ENCODE peak calls at places on chromosomes 7 and 10, in five cellular contexts. U, O, R, P and C are unnamed samples.

GRCh38 chr10:71494980-71495381 is 98.3 kb downstream of the CDH23 start:
- DNase-seq in P (no peak), O (no peak), R (no peak), U (no peak), C (no peak)

GRCh38 chr10:45532501-45532900 is 140.1 kb downstream of the ZFAND4 start:
- DNase-seq in O (no peak), U (no peak), P (no peak), R (no peak), C (no peak)

GRCh38 chr10:62744136-62744535 is 60.4 kb upstream of the ADO start:
- DNase-seq in O (no peak), U (peak; percentile 18), R (no peak), P (no peak), C (no peak)

GRCh38 chr10:120975072-120975910 is 124.1 kb downstream of the WDR11 start:
- DNase-seq in P (no peak), R (no peak), O (no peak), U (no peak), C (no peak)

GRCh38 chr7:36763084-36763807 is 39.0 kb upstream of the AOAH start:
- DNase-seq in P (no peak), O (no peak), U (no peak), R (no peak), C (no peak)

GRCh38 chr7:119802147-119802546 is 470.8 kb upstream of the KCND2 start:
- DNase-seq in U (no peak), O (no peak), P (no peak), R (no peak), C (no peak)

GRCh38 chr7:142476077-142476476 is 218.2 kb upstream of the PRSS58 start:
- DNase-seq in R (no peak), P (no peak), O (no peak), U (no peak), C (no peak)

GRCh38 chr7:76356823-76357222 is 2.0 kb downstream of the YWHAG start:
- DNase-seq in U (no peak), O (no peak), P (no peak), R (no peak), C (no peak)

GRCh38 chr10:3848005-3848767 is 63.2 kb upstream of the KLF6 start:
- DNase-seq in R (no peak), U (peak; percentile 20), P (no peak), O (no peak), C (no peak)

GRCh38 chr10:1287493-1288480 is 231.6 kb downstream of the WDR37 start:
- DNase-seq in R (no peak), O (no peak), P (no peak), U (no peak), C (no peak)

GRCh38 chr10:43192824-43193223 is 54.6 kb downstream of the CSGALNACT2 start:
- DNase-seq in O (no peak), U (no peak), P (no peak), R (peak; percentile 23), C (no peak)

GRCh38 chr10:126104767-126105166 is 208.4 kb downstream of the FANK1 start:
- DNase-seq in P (no peak), R (peak; percentile 82), O (peak; percentile 83), U (no peak), C (no peak)

GRCh38 chr10:102511562-102512274 is 7.9 kb downstream of the SUFU start:
- DNase-seq in U (no peak), P (no peak), O (no peak), R (no peak), C (no peak)

GRCh38 chr10:72334196-72334831 is 20.4 kb downstream of the DNAJB12 start:
- DNase-seq in R (peak; percentile 82), U (no peak), P (no peak), O (peak; percentile 78), C (no peak)

GRCh38 chr7:8246020-8246419 is 15.9 kb downstream of the ICA1 start:
- DNase-seq in R (no peak), P (no peak), U (no peak), O (no peak), C (no peak)

GRCh38 chr10:63522129-63522687 is 1.0 kb downstream of the REEP3 start:
- DNase-seq in P (no peak), U (peak; percentile 30), O (no peak), R (no peak), C (no peak)

GRCh38 chr10:44233561-44234470 is 151.1 kb downstream of the CXCL12 start:
- DNase-seq in P (no peak), R (peak; percentile 82), U (no peak), O (no peak), C (no peak)

GRCh38 chr10:111835562-111835961 is 348.0 kb downstream of the GPAM start:
- DNase-seq in O (no peak), P (no peak), R (peak; percentile 65), U (peak; percentile 8), C (no peak)

GRCh38 chr7:4169505-4169904 is 512.6 kb upstream of the FOXK1 start:
- DNase-seq in U (no peak), R (no peak), P (no peak), O (no peak), C (no peak)

GRCh38 chr7:129495987-129496386 is 6.3 kb upstream of the SMKR1 start:
- DNase-seq in U (no peak), P (no peak), O (no peak), R (no peak), C (no peak)

GRCh38 chr10:81594991-81595390 is 280.0 kb upstream of the NRG3 start:
- DNase-seq in R (no peak), P (no peak), O (no peak), U (no peak), C (no peak)

GRCh38 chr7:117858731-117859130 is 14.5 kb downstream of the CTTNBP2 start:
- DNase-seq in P (no peak), O (no peak), R (no peak), U (no peak), C (no peak)

GRCh38 chr10:1155791-1156615 is 99.8 kb downstream of the WDR37 start:
- DNase-seq in O (no peak), U (no peak), R (no peak), P (no peak), C (no peak)

GRCh38 chr7:87628780-87629569 is 777 bp downstream of the RUNDC3B start:
- DNase-seq in U (no peak), O (peak; percentile 19), R (peak; percentile 73), P (no peak), C (no peak)

GRCh38 chr10:36634916-36635315 is 490.5 kb upstream of the ANKRD30A start:
- DNase-seq in R (no peak), P (no peak), U (peak; percentile 20), O (no peak), C (no peak)

GRCh38 chr7:10618934-10619333 is 354.7 kb upstream of the PHF14 start:
- DNase-seq in P (no peak), U (no peak), O (no peak), R (no peak), C (no peak)

GRCh38 chr10:69405221-69405620 is 11.5 kb downstream of the TACR2 start:
- DNase-seq in R (no peak), P (no peak), U (no peak), O (no peak), C (no peak)

GRCh38 chr10:128078136-128078969 is 47.9 kb downstream of the MKI67 start:
- DNase-seq in U (no peak), R (no peak), P (no peak), O (no peak), C (peak; percentile 32)

GRCh38 chr10:114550756-114551290 is 107.3 kb downstream of the ABLIM1 start:
- DNase-seq in U (no peak), R (no peak), O (no peak), P (no peak), C (no peak)

GRCh38 chr7:41027428-41028115 is 675.3 kb downstream of the INHBA start:
- DNase-seq in O (no peak), P (no peak), U (peak; percentile 98), R (no peak), C (no peak)

GRCh38 chr7:25753837-25754236 is 398.2 kb upstream of the NFE2L3 start:
- DNase-seq in P (no peak), O (no peak), R (no peak), U (no peak), C (no peak)

GRCh38 chr7:29140873-29141468 is 5.4 kb downstream of the CPVL start:
- DNase-seq in O (no peak), R (no peak), U (no peak), P (no peak), C (no peak)